ENCODE peak calls at places on chromosomes 4 and X, in seven cellular contexts. Y is GM23248, K is astrocyte, P is tibial artery, J is colonic mucosa, Q is heart right ventricle, M is upper lobe of right lung. U is an unnamed sample.

GRCh38 chr4:116849620-116850019 is 235.8 kb downstream of the TRAM1L1 start:
- DNase-seq in M (no peak), K (no peak), P (no peak), Y (no peak), Q (no peak), J (no peak), U (no peak)

GRCh38 chr4:98639523-98639922 is 18.9 kb downstream of the TSPAN5 start:
- DNase-seq in M (no peak), K (no peak), P (no peak), Y (peak), J (no peak), Q (no peak), U (no peak)

GRCh38 chr4:65340382-65341109 is 329.7 kb downstream of the EPHA5 start:
- DNase-seq in J (no peak), Y (no peak), P (no peak), K (no peak), M (no peak), Q (no peak), U (no peak)

GRCh38 chr4:3306465-3306864 is 13.6 kb downstream of the RGS12 start:
- DNase-seq in Y (no peak), K (no peak), Q (no peak), J (no peak), M (peak), P (peak), U (no peak)

GRCh38 chrX:138794285-138794684 is 82.8 kb upstream of the FGF13 start:
- DNase-seq in Y (peak), P (no peak), Q (no peak), J (no peak), M (no peak), K (no peak), U (no peak)

GRCh38 chr4:11005321-11005720 is 320.8 kb upstream of the CLNK start:
- DNase-seq in Y (no peak), M (no peak), Q (no peak), J (no peak), K (no peak), P (no peak), U (no peak)

GRCh38 chrX:31499120-31499519 is 427.3 kb upstream of the FTHL17 start:
- DNase-seq in M (no peak), P (no peak), K (peak), J (no peak), Y (peak), Q (no peak), U (no peak)

GRCh38 chr4:15455290-15455689 is 14.4 kb upstream of the CC2D2A start:
- DNase-seq in K (no peak), M (no peak), Q (peak), P (peak), J (no peak), Y (peak), U (no peak)

GRCh38 chrX:150587585-150588503 is 19.4 kb downstream of the MTM1 start:
- DNase-seq in J (peak), P (peak), M (no peak), Q (no peak), K (no peak), Y (peak), U (no peak)

GRCh38 chr4:55012363-55013255 is 112.8 kb downstream of the KDR start:
- DNase-seq in K (no peak), Y (no peak), Q (no peak), J (no peak), M (no peak), P (no peak), U (no peak)

GRCh38 chr4:53905935-53906377 is 158.4 kb downstream of the CHIC2 start:
- DNase-seq in J (peak), Q (peak), K (peak), Y (peak), M (no peak), P (no peak), U (peak)

GRCh38 chr4:177464026-177464425 is 21.8 kb upstream of the AGA start:
- DNase-seq in Q (no peak), P (no peak), M (no peak), K (peak), Y (no peak), J (no peak), U (no peak)

GRCh38 chr4:102500371-102501175 is 586 bp upstream of the NFKB1 start:
- DNase-seq in M (peak), P (peak), J (peak), Y (peak), Q (peak), K (peak), U (peak)

GRCh38 chr4:186725422-186726149 is 1.9 kb upstream of the FAT1 start:
- DNase-seq in M (peak), Q (peak), P (peak), J (peak), Y (peak), K (peak), U (peak)

GRCh38 chr4:65391814-65392213 is 278.5 kb downstream of the EPHA5 start:
- DNase-seq in J (no peak), K (no peak), M (no peak), P (no peak), Y (no peak), Q (no peak), U (no peak)

GRCh38 chr4:19927381-19927780 is 324.3 kb upstream of the SLIT2 start:
- DNase-seq in P (no peak), K (peak), Q (no peak), J (no peak), M (no peak), Y (peak), U (no peak)

GRCh38 chr4:124234771-124235170 is 477.8 kb downstream of the ANKRD50 start:
- DNase-seq in J (no peak), Y (no peak), P (no peak), Q (no peak), K (peak), M (no peak), U (no peak)

GRCh38 chr4:13478707-13479106 is 5.4 kb downstream of the RAB28 start:
- DNase-seq in Y (no peak), J (no peak), Q (no peak), K (no peak), P (no peak), M (no peak), U (no peak)

GRCh38 chrX:125293792-125294780 is 25.6 kb upstream of the TEX13C start:
- DNase-seq in Y (no peak), P (no peak), J (no peak), K (no peak), Q (no peak), M (no peak), U (no peak)

GRCh38 chr4:151250706-151251105 is 26.3 kb upstream of the PRSS48 start:
- DNase-seq in P (no peak), Y (no peak), K (no peak), M (no peak), J (no peak), Q (no peak), U (no peak)

GRCh38 chr4:5980436-5981155 is 37.6 kb downstream of the C4orf50 start:
- DNase-seq in K (no peak), J (no peak), P (peak), Q (no peak), Y (no peak), M (no peak), U (no peak)

GRCh38 chrX:129600981-129601424 is 53.8 kb downstream of the APLN start:
- DNase-seq in P (no peak), J (no peak), Y (peak), K (no peak), M (no peak), Q (no peak), U (peak)

GRCh38 chrX:153463031-153463430 is 7.3 kb downstream of the HAUS7 start:
- DNase-seq in Y (no peak), Q (no peak), J (no peak), K (no peak), M (no peak), P (no peak), U (no peak)

GRCh38 chrX:120790118-120790517 is 85.5 kb downstream of the CT47B1 start:
- DNase-seq in J (peak), K (peak), Y (peak), Q (peak), M (no peak), P (no peak), U (peak)

GRCh38 chr4:136927172-136927571 is 605.1 kb downstream of the PCDH18 start:
- DNase-seq in P (no peak), K (peak), Y (peak), M (no peak), J (no peak), Q (no peak), U (no peak)

GRCh38 chrX:71225661-71226060 is 2.6 kb downstream of the GJB1 start:
- DNase-seq in J (no peak), Q (no peak), P (no peak), M (no peak), Y (no peak), K (no peak), U (peak)

GRCh38 chr4:8894424-8894816 is 22.8 kb upstream of the HMX1 start:
- DNase-seq in J (no peak), Y (no peak), M (no peak), P (no peak), Q (no peak), K (no peak), U (no peak)

GRCh38 chr4:8895295-8895694 is 23.7 kb upstream of the HMX1 start:
- DNase-seq in Q (no peak), Y (no peak), M (no peak), K (no peak), J (no peak), P (no peak), U (no peak)

GRCh38 chr4:8893227-8893623 is 21.6 kb upstream of the HMX1 start:
- DNase-seq in P (no peak), K (no peak), J (no peak), Q (no peak), Y (no peak), M (no peak), U (no peak)

GRCh38 chr4:8892556-8893226 is 21.1 kb upstream of the HMX1 start:
- DNase-seq in P (no peak), J (no peak), M (no peak), K (no peak), Y (no peak), Q (no peak), U (no peak)

GRCh38 chr4:8893624-8894423 is 22.2 kb upstream of the HMX1 start:
- DNase-seq in Y (no peak), K (no peak), Q (no peak), M (no peak), P (no peak), J (no peak), U (no peak)
- H3K4me3 ChIP-seq in Y (no peak), K (no peak), Q (no peak), M (no peak), P (no peak), J (no peak), U (peak)

GRCh38 chrX:77937291-77937690 is 26.8 kb downstream of the ATP7A start:
- DNase-seq in K (peak), M (no peak), J (no peak), Y (peak), Q (no peak), P (no peak), U (no peak)
- H3K27ac ChIP-seq in K (peak), M (no peak), J (no peak), Y (no peak), Q (no peak), P (no peak), U (no peak)

DNA sequence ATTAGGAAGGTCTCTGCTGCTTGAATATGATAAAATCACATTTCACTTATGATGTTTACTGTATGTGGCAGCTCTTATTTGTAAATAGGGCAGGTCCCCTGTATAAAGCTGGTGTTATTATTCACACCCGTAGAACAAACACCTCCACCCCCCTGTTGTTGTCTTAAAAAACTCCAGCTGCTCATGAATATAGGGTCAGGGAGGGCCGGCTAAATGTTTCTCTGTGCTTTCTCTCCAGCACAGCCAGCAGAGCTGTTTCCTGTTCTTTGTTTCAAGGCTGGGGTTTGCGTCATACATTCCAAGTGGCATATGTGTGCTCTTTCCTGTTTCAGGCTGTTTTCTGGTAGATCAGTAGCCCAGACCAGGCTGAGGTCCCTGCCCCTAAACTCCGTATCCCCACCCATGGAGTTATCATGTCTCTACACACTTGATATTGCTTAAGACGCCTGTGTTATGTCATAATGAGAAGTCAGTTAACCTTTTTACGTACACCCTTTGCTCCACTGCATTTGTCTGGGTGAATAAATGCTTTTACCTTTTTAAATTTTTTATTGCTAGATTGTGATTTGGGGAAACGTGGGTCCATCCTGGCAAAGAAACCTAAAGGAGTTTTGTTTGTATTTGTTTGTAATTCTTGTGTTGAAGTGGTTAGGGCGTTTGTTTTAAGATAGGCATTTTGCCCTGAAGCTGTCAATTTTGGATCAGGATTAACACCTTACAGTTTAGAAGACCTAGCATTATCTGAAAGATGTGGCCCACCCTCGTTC is 3.2 kb downstream of the KLF3 start:
- DNase-seq in K (peak), M (no peak), Y (peak), Q (peak), P (peak), J (peak), U (peak)
- H3K4me3 ChIP-seq in K (peak), M (peak), Y (peak), Q (peak), P (peak), J (peak), U (no peak)

DNA sequence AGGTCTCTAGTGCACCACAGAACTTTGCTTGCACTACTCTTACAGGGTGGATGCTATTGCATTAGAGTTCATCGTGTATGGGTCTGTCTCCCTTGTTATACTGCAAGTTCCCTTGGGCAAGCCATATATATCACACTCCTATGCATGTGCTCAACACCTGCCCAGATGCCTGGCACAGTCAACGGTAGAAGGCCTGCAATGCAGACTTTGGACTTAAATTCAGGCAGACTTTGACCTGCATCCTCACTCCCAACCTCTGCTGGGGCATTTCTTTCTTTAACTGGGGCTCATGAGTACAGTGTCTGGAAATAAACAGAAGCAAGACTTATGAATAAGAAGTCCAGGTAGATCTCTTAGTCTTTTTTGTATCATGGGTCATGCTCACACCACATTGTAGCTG is 148.2 kb downstream of the LDB2 start:
- DNase-seq in M (no peak), K (no peak), Y (no peak), P (no peak), J (no peak), Q (no peak), U (no peak)
- H3K27ac ChIP-seq in M (no peak), K (no peak), Y (no peak), P (no peak), J (no peak), Q (no peak), U (no peak)

GRCh38 chrX:19814240-19814639 is 73.2 kb downstream of the SH3KBP1 start:
- DNase-seq in J (no peak), K (no peak), P (peak), M (no peak), Q (no peak), Y (no peak), U (peak)
- H3K4me3 ChIP-seq in J (no peak), K (no peak), P (no peak), M (no peak), Q (no peak), Y (no peak), U (no peak)

GRCh38 chrX:40152173-40152705 is 54.5 kb upstream of the BCOR start:
- DNase-seq in Y (peak), K (no peak), P (no peak), J (peak), M (peak), Q (no peak), U (no peak)
- H3K27ac ChIP-seq in Y (peak), K (no peak), P (peak), J (no peak), M (peak), Q (peak), U (no peak)

GRCh38 chr4:88811904-88812303 is 114.3 kb upstream of the NAP1L5 start:
- DNase-seq in Q (no peak), M (no peak), Y (no peak), K (no peak), P (no peak), J (no peak), U (no peak)

GRCh38 chr4:88809561-88810219 is 112.1 kb upstream of the NAP1L5 start:
- DNase-seq in J (no peak), Q (no peak), K (no peak), Y (peak), M (no peak), P (no peak), U (no peak)

GRCh38 chr4:88812976-88813375 is 115.3 kb upstream of the NAP1L5 start:
- DNase-seq in M (no peak), K (no peak), Y (no peak), Q (no peak), J (no peak), P (no peak), U (no peak)

GRCh38 chr4:88814043-88814617 is 116.5 kb upstream of the NAP1L5 start:
- DNase-seq in K (no peak), P (no peak), M (no peak), Y (no peak), J (no peak), Q (no peak), U (peak)

DNA sequence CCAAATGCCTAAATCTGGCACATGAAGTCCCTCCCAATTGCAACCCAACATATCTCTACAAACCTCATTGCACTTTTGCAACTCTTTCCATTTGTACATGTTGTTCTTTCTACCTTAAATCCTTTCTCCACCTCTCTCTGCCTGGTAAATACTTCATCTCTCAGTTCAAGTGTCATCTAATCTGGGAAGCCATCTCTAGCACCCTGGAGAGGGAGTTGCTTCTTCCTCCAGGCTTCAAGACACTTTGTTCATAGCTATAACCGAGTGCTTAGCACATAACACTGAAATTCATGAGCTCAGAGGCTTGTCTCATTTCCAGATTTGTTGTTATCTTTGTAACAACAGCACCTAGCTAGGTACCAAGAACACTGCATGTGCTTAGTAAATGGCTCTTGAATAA is 114.8 kb upstream of the NAP1L5 start:
- DNase-seq in K (no peak), J (no peak), M (no peak), P (no peak), Y (no peak), Q (no peak), U (no peak)
- H3K4me3 ChIP-seq in K (no peak), J (no peak), M (no peak), P (no peak), Y (no peak), Q (no peak), U (no peak)